ENCODE peak calls at places on chromosomes 3 and 15, in nine cellular contexts. B, Z, U, K, C, Q, R, S and X are unnamed samples.

GRCh38 chr3:47455806-47456452 is 19.8 kb downstream of the SCAP start:
- DNase-seq in S (no peak), Z (no peak), K (no peak), C (no peak), U (no peak), B (no peak), R (no peak), Q (no peak), X (no peak)

GRCh38 chr15:61175024-61175423 is 54.1 kb downstream of the RORA start:
- DNase-seq in S (no peak), Q (no peak), C (no peak), K (no peak), R (no peak), B (no peak), Z (no peak), U (no peak), X (no peak)

GRCh38 chr3:38608086-38608775 is 41.3 kb downstream of the SCN5A start:
- DNase-seq in K (no peak), U (no peak), R (no peak), Z (no peak), Q (no peak), S (no peak), C (no peak), B (no peak), X (no peak)

GRCh38 chr3:82143661-82144405 is 382.4 kb upstream of the GBE1 start:
- DNase-seq in K (no peak), Q (no peak), R (no peak), C (no peak), B (no peak), U (no peak), S (no peak), Z (no peak), X (no peak)

GRCh38 chr15:25766421-25766820 is 96.7 kb downstream of the ATP10A start:
- DNase-seq in C (no peak), R (no peak), Q (peak), U (no peak), Z (no peak), B (no peak), K (no peak), S (no peak), X (no peak)

GRCh38 chr3:46574263-46574662 is 8.2 kb upstream of the LRRC2 start:
- DNase-seq in R (no peak), C (no peak), Z (no peak), S (no peak), B (no peak), U (no peak), Q (no peak), K (no peak), X (no peak)

GRCh38 chr3:135559802-135560201 is 405.7 kb upstream of the PPP2R3A start:
- DNase-seq in B (no peak), S (no peak), K (no peak), Q (no peak), Z (no peak), C (no peak), U (no peak), R (no peak), X (no peak)

GRCh38 chr15:57662091-57662744 is 44.3 kb upstream of the POLR2M start:
- DNase-seq in R (no peak), Q (no peak), U (no peak), C (no peak), K (no peak), B (no peak), Z (no peak), S (no peak), X (no peak)

GRCh38 chr3:4019509-4019908 is 220.3 kb downstream of the LRRN1 start:
- DNase-seq in Z (no peak), K (no peak), Q (no peak), U (no peak), R (no peak), B (no peak), C (no peak), S (no peak), X (no peak)

GRCh38 chr15:37019479-37020433 is 80.6 kb downstream of the MEIS2 start:
- DNase-seq in Q (no peak), Z (no peak), S (no peak), R (peak), B (no peak), U (no peak), C (no peak), K (peak), X (no peak)

GRCh38 chr3:127574880-127575878 is 15.4 kb downstream of the TPRA1 start:
- DNase-seq in C (peak), B (peak), U (peak), K (peak), Q (peak), R (peak), Z (peak), S (peak), X (peak)

GRCh38 chr3:136840252-136840651 is 21.3 kb downstream of the SLC35G2 start:
- DNase-seq in C (no peak), R (no peak), Z (no peak), K (no peak), Q (no peak), U (no peak), B (no peak), S (no peak), X (no peak)

GRCh38 chr3:127330385-127330784 is 42.5 kb upstream of the PRR20G start:
- DNase-seq in C (no peak), B (no peak), K (no peak), R (no peak), S (no peak), Q (no peak), Z (no peak), U (no peak), X (no peak)

GRCh38 chr3:136990826-136991225 is 33.0 kb downstream of the IL20RB start:
- DNase-seq in Q (no peak), C (no peak), B (no peak), S (no peak), R (no peak), U (no peak), K (no peak), Z (no peak), X (no peak)

GRCh38 chr3:52682016-52682415 is 3.7 kb downstream of the PBRM1 start:
- DNase-seq in R (peak), U (peak), Z (no peak), Q (no peak), C (no peak), B (no peak), S (peak), K (no peak), X (no peak)